ENCODE peak calls at places on chromosome X, in ten cellular contexts. O is activated naive CD4-positive, alpha-beta T cell; W is activated T-helper 1 cell treated with anti-CD3 and anti-CD28 coated beads, Interleukin-12 subunit alpha, Interleukin-12 subunit beta, Interleukin-2, Interleukin-4 antibody, amounts not matched to agents 30 ng/mL and 10 ng/mL and 1 ng/mL, durations not matched to agents 14 hours and 24 hours and 36 hours; Q is mesendoderm; V is heart right ventricle; Y is A549; J is fibroblast of mammary gland; I is AG09309; T is cardiac muscle cell; B is NCI-H2029. G is an unnamed sample.

GRCh38 chrX:72620550-72621145 is 48.0 kb upstream of the HDAC8 start:
- DNase-seq in B (no peak), I (peak), V (peak), T (peak), O (no peak), Q (no peak), W (peak), Y (peak), J (peak), G (no peak)

GRCh38 chrX:3066555-3066954 is 25.3 kb downstream of the ARSF start:
- DNase-seq in J (no peak), V (peak), Y (no peak), I (no peak), O (no peak), W (no peak), B (no peak), T (peak), Q (no peak), G (no peak)

GRCh38 chrX:100928660-100929613 is at the start of gene XKRX:
- DNase-seq in Q (peak), T (peak), J (peak), B (peak), I (no peak), Y (peak), O (no peak), W (peak), V (peak), G (peak)

GRCh38 chrX:153848325-153848724 is 18.0 kb upstream of the PDZD4 start:
- DNase-seq in T (no peak), Q (no peak), V (no peak), B (no peak), O (no peak), W (no peak), Y (no peak), J (no peak), I (no peak), G (no peak)

GRCh38 chrX:10259716-10260115 is 102.9 kb downstream of the CLCN4 start:
- DNase-seq in B (no peak), Y (no peak), I (peak), J (peak), V (no peak), O (no peak), T (peak), Q (no peak), W (no peak), G (no peak)

GRCh38 chrX:110409925-110410324 is 51.3 kb downstream of the RTL9 start:
- DNase-seq in B (no peak), T (no peak), O (no peak), Q (no peak), J (peak), Y (no peak), I (no peak), W (no peak), V (no peak), G (no peak)

GRCh38 chrX:42096262-42096939 is 173.0 kb upstream of the CASK start:
- DNase-seq in O (no peak), V (peak), J (peak), B (no peak), W (no peak), Y (peak), I (peak), Q (no peak), T (peak), G (no peak)

GRCh38 chrX:130799393-130799792 is 103.6 kb downstream of the ENOX2 start:
- DNase-seq in Y (no peak), T (peak), J (peak), W (no peak), Q (no peak), O (no peak), I (peak), V (no peak), B (no peak), G (no peak)

GRCh38 chrX:9429767-9430166 is 35.1 kb upstream of the TBL1X start:
- DNase-seq in J (no peak), Y (no peak), O (no peak), W (no peak), T (no peak), B (peak), V (no peak), I (no peak), Q (no peak), G (no peak)

GRCh38 chrX:150525061-150525919 is 43.1 kb upstream of the MTM1 start:
- DNase-seq in I (no peak), V (peak), B (no peak), T (no peak), Y (no peak), W (no peak), Q (no peak), O (no peak), J (no peak), G (no peak)